ENCODE peak calls at places on chromosomes 4 and X, in seven cellular contexts. B, M, U, R, C, X and F are unnamed samples.

GRCh38 chr4:1039493-1040343 is 28.3 kb downstream of the FGFRL1 start:
- DNase-seq in B (peak; percentile 62), M (no peak), U (no peak), R (peak; percentile 53), C (peak; percentile 82), X (no peak), F (no peak)

GRCh38 chrX:128460835-128461234 is 408.6 kb upstream of the ACTRT1 start:
- DNase-seq in B (peak; percentile 10), M (no peak), U (no peak), R (no peak), C (no peak), X (peak; percentile 8), F (no peak)

GRCh38 chr4:8278421-8279287 is 9.1 kb downstream of the HTRA3 start:
- DNase-seq in B (no peak), M (no peak), U (no peak), R (peak; percentile 93), C (no peak), X (no peak), F (no peak)

GRCh38 chrX:109886122-109886761 is 116.7 kb upstream of the TMEM164 start:
- DNase-seq in B (peak; percentile 57), M (peak; percentile 3), U (no peak), R (peak; percentile 69), C (peak; percentile 52), X (peak; percentile 51), F (peak; percentile 26)

GRCh38 chrX:9785252-9785943 is 831 bp upstream of the SHROOM2 start:
- DNase-seq in B (peak; percentile 44), M (no peak), U (no peak), R (no peak), C (no peak), X (peak; percentile 36), F (no peak)

GRCh38 chrX:41027388-41027787 is 57.9 kb upstream of the USP9X start:
- DNase-seq in B (peak; percentile 36), M (no peak), U (no peak), R (peak; percentile 79), C (no peak), X (no peak), F (no peak)

GRCh38 chrX:38150993-38151392 is 69.7 kb downstream of the SRPX start:
- DNase-seq in B (no peak), M (no peak), U (no peak), R (no peak), C (no peak), X (no peak), F (no peak)

GRCh38 chr4:143358923-143359694 is 22.4 kb downstream of the GAB1 start:
- DNase-seq in B (no peak), M (no peak), U (no peak), R (peak; percentile 82), C (peak; percentile 73), X (no peak), F (peak; percentile 85)

GRCh38 chrX:1062351-1062750 is 150.1 kb downstream of the CRLF2 start:
- DNase-seq in B (no peak), M (no peak), U (peak; percentile 41), R (no peak), C (no peak), X (no peak), F (no peak)

GRCh38 chr4:2494992-2495391 is 26.1 kb downstream of the RNF4 start:
- DNase-seq in B (no peak), M (no peak), U (no peak), R (peak; percentile 11), C (no peak), X (no peak), F (no peak)

GRCh38 chrX:119624951-119625668 is 18.9 kb upstream of the NKRF start:
- DNase-seq in B (no peak), M (no peak), U (no peak), R (no peak), C (no peak), X (no peak), F (no peak)

GRCh38 chr4:104015680-104016079 is 295.9 kb upstream of the TACR3 start:
- DNase-seq in B (peak; percentile 47), M (no peak), U (no peak), R (no peak), C (no peak), X (no peak), F (no peak)

GRCh38 chrX:93874554-93874953 is 200.5 kb downstream of the FAM133A start:
- DNase-seq in B (peak; percentile 77), M (no peak), U (no peak), R (no peak), C (no peak), X (peak; percentile 16), F (peak; percentile 22)

GRCh38 chr4:7068883-7069282 is 1.0 kb upstream of the GRPEL1 start:
- DNase-seq in B (peak; percentile 75), M (no peak), U (no peak), R (no peak), C (no peak), X (peak; percentile 54), F (no peak)

DNA sequence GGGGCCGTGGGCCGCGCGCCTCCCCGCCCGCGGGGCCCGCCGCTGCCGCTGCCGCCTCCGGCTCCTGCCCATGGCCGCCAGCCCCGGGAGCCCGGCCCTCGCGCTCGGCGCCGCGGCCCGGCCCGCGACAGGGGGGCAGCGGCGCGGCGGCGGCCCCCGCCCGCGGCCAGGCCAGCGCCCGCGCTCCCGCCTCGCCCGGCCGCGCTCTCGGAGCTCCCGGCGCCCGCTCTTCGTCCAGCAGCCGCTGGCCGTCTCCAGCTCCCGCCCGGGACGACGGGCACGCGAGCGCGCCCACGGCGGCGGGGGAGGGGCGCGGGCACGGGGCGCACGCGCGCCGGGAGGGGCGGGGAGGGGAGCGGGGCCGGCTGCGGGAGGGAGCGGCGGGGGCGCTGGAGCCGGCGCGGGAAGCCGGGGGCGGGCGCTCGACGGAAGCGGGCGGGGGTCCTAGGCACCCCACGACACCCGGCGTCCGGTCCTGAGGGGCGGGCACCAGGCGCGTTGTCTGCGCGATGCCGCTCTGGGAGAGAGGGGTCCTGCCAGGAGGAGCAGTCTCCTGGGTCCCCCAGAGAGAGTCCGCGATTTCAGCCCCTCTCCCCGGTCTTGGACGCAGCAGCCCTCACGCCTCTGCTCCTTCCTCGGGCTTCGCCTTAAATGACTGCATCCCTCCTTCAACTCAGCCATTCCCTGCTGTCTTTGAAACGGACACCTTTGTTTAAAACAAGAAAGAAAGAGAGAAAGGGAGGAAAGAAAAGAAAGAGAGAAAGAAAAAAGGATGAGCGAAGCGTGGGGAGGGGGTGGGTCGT is 489 bp upstream of the PDZD4 start:
- DNase-seq in B (peak; percentile 48), M (no peak), U (no peak), R (no peak), C (no peak), X (peak; percentile 79), F (no peak)
- H3K4me3 ChIP-seq in B (peak overlapping the region; percentile 31), M (no peak overlapping the region), U (peak overlapping the region; percentile 49), R (no peak overlapping the region), C (peak overlapping the region; percentile 53), X (no peak overlapping the region), F (no peak overlapping the region)

DNA sequence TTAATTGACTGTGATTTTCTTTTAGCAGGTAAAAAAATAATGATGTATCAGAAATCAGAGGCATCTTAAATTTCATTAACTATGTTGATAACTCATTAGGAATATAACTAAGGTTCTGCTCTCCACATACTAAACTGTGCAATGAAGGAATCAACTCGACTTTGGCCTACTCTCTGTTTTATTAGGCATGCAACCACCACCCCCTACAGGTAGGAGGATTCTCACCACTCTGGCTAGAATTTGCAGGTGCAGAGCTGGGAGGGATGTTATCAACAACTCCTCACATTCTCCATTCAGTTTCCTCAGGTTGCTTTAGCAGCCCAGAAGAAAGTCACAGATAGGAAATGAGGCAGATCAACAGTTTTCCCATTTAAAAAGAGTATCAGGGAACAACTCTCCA is 160.1 kb downstream of the COX18 start:
- DNase-seq in B (peak; percentile 52), M (no peak), U (no peak), R (no peak), C (peak; percentile 36), X (peak; percentile 4), F (no peak)
- H3K4me1 ChIP-seq in B (peaks cover 2% of the 10 kb centered on the region), M (no peaks in the 10 kb centered on the region), U (no peaks in the 10 kb centered on the region), R (no peaks in the 10 kb centered on the region), C (no peaks in the 10 kb centered on the region), X (no peaks in the 10 kb centered on the region), F (no peaks in the 10 kb centered on the region)

GRCh38 chrX:152635941-152636340 is 1.8 kb upstream of the GABRQ start:
- DNase-seq in B (peak; percentile 74), M (no peak), U (no peak), R (peak; percentile 61), C (no peak), X (peak; percentile 50), F (peak; percentile 24)

GRCh38 chrX:152640039-152640818 is 2.5 kb downstream of the GABRQ start:
- DNase-seq in B (no peak), M (no peak), U (no peak), R (no peak), C (no peak), X (no peak), F (no peak)

GRCh38 chrX:152639426-152639825 is 1.7 kb downstream of the GABRQ start:
- DNase-seq in B (no peak), M (no peak), U (no peak), R (no peak), C (no peak), X (no peak), F (no peak)

GRCh38 chrX:152638443-152638904 is 779 bp downstream of the GABRQ start:
- DNase-seq in B (no peak), M (no peak), U (no peak), R (no peak), C (no peak), X (no peak), F (no peak)

DNA sequence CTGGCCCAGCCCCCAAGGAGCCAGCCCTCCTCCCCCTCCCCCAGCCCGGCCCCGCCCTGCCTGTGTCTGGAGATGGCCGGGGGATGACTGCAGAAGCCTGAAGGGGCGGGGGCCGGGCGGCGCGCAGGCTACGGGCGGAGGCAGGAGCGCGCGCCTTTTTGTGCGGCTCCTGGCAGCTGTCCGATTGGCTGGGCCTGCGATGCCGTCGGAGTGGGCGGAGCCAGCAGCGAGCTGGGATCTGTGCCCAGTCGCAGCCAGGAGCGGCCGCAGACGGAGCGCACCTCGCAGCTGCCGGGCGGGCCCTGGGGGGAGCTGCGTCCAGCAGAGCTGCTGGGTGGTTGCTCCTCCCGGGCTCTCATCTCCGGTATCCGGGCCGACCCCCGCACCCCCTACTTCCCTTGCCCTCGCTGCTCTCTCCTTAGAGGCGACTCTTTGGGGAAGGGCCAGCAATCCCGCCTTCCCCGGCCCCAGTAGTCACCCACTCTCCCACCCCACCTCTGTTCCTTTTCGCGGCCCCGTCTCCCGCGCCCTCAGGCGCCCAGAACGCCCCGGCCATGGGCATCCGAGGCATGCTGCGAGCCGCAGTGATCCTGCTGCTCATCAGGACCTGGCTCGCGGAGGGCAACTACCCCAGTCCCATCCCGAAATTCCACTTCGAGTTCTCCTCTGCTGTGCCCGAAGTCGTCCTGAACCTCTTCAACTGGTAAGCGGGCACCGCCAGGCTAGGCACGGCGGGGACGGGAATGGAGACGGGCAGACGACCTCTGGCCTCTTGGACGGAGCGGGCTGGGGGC is at the start of gene GABRQ:
- DNase-seq in B (peak; percentile 93), M (no peak), U (no peak), R (peak; percentile 3), C (peak; percentile 29), X (peak; percentile 88), F (no peak)
- H3K4me3 ChIP-seq in B (peak within 1 kb of the TSS; percentile 48), M (no peak within 1 kb of the TSS), U (peak within 1 kb of the TSS; percentile 14), R (no peak within 1 kb of the TSS), C (no peak within 1 kb of the TSS), X (no peak within 1 kb of the TSS), F (no peak within 1 kb of the TSS)

DNA sequence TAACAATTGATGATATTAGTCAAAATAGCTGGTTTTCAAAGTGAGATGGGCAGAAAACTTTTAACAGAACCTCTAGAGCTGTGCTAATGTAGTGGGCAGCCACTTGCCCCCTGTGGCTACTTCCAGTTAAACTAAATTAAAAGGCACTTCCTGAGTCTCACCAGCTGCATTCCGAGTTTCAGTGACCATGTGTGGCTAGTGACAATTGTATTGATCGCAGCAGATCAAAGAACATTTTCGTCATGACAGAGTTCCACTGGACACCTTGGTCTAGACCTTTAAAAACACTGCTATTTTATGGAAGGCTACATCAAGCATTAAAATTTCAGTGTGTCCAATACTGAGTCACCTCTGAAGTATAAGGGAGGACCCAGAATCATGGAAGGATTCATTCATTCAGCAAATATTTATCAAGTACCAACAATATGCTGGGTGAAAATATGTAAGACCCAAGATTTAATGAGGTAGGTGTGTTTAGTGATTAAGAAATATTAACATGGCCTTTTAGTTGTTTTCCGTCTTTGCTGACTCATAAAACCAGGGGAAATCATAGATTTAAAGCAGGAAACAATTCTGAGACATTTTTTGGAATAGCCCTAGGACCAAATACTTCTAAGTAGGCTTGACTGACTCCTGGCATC is 5.1 kb upstream of the FAT1 start:
- DNase-seq in B (peak; percentile 42), M (no peak), U (no peak), R (no peak), C (no peak), X (no peak), F (no peak)
- H3K4me1 ChIP-seq in B (peaks cover 16% of the 10 kb centered on the region), M (no peaks in the 10 kb centered on the region), U (no peaks in the 10 kb centered on the region), R (peaks cover 5% of the 10 kb centered on the region), C (peaks cover 41% of the 10 kb centered on the region), X (no peaks in the 10 kb centered on the region), F (no peaks in the 10 kb centered on the region)